ENCODE peak calls at places on chromosome 22, in eight cellular contexts. Y, U, L, G, D, F, J and O are unnamed samples. For H3K36me3, the result is how much of the 10 kb centered on the place peaks cover.

GRCh38 chr22:44723801-44724200 is 21.8 kb downstream of the PRR5 start:
- DNase-seq in F (no peak), D (no peak), Y (no peak), L (no peak), J (no peak), U (no peak), G (peak), O (no peak)

GRCh38 chr22:22248878-22249277 is 4.3 kb downstream of the VPREB1 start:
- DNase-seq in G (no peak), L (no peak), D (no peak), J (no peak), U (peak), F (no peak), Y (no peak), O (no peak)

GRCh38 chr22:44541671-44542319 is 43.8 kb upstream of the RTL6 start:
- DNase-seq in U (no peak), G (no peak), Y (no peak), J (no peak), D (no peak), F (no peak), L (no peak), O (peak)

GRCh38 chr22:44595841-44596341 is 97.9 kb upstream of the RTL6 start:
- DNase-seq in F (no peak), U (no peak), Y (no peak), G (peak), D (no peak), J (no peak), L (no peak), O (no peak)

GRCh38 chr22:50218996-50219727 is 18.4 kb downstream of the SELENOO start:
- DNase-seq in J (no peak), Y (no peak), L (peak), D (peak), U (no peak), F (no peak), G (peak), O (peak)

GRCh38 chr22:30424471-30425326 is 869 bp upstream of the MTFP1 start:
- DNase-seq in L (no peak), D (no peak), F (no peak), G (no peak), J (no peak), Y (no peak), U (no peak), O (no peak)

GRCh38 chr22:43706151-43706550 is 106.0 kb downstream of the EFCAB6 start:
- DNase-seq in G (no peak), J (no peak), D (no peak), Y (no peak), U (no peak), F (no peak), L (no peak), O (no peak)

GRCh38 chr22:48646216-48646925 is 1181.3 kb downstream of the BRD1 start:
- DNase-seq in U (no peak), G (no peak), L (no peak), F (no peak), Y (no peak), D (no peak), J (no peak), O (no peak)

GRCh38 chr22:24060375-24060788 is 49.3 kb downstream of the CABIN1 start:
- DNase-seq in U (no peak), L (peak), Y (peak), J (no peak), D (no peak), G (peak), F (no peak), O (no peak)

GRCh38 chr22:24319451-24319850 is 48.8 kb downstream of the SPECC1L start:
- DNase-seq in U (no peak), G (peak), F (no peak), D (no peak), L (no peak), Y (no peak), J (no peak), O (no peak)

GRCh38 chr22:23772315-23773246 is at the start of gene MMP11:
- DNase-seq in D (no peak), F (peak), G (peak), L (peak), U (peak), J (no peak), Y (peak), O (no peak)

GRCh38 chr22:19789828-19790227 is 29.2 kb downstream of the TBX1 start:
- DNase-seq in F (no peak), J (no peak), L (no peak), G (no peak), Y (no peak), U (no peak), D (no peak), O (no peak)

GRCh38 chr22:38833061-38833460 is 10.8 kb downstream of the NPTXR start:
- DNase-seq in U (no peak), F (no peak), J (no peak), G (no peak), D (no peak), Y (no peak), L (no peak), O (peak)

GRCh38 chr22:40431021-40431420 is 60.6 kb downstream of the SGSM3 start:
- DNase-seq in L (no peak), D (no peak), U (no peak), F (no peak), Y (no peak), G (no peak), J (no peak), O (no peak)

DNA sequence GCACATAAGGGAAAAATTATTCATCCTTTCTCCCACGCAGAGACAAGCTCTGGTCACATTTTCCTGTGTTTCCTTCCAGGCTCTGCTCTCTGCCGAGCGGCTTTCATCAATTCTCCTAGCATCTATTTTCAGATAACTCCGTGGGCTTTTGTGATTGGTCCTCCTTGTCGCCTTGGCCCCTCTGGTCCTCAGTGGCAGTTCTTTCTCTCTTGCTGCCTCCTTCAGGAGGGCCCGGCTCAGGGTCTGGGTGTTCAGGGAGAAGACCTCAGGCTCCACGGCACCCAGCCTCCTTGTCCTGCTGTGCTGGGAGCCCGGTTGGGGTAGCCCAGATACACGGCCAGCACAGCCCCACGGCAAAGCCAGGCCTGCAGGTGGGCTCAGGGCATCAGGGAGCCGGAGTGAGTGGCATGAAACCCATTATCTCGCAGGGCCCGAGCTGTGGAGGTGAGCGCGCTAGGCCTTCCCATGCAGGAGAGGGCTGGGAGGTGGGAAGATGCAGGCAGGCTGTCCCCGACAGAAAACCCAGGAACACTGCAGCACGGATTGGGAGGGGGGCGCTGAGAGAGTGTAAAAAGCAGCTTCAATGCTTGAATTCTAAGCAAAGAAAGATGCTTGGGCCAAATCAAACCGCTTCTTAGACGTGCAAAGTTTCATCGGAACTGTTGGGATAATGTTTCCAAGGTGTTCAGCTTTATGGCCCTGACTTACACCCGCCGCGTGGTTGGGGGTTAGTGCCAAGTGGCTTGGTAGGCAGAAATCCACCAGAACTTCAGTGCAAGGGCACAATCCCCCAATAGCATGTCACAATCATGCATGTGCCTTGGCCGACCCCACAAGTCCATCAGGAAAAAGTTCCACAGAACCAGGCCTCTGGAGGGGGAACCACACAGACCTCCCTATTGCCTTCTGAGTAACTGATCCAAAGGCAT is 81.9 kb upstream of the WNT7B start:
- DNase-seq in J (no peak), D (no peak), L (peak), G (peak), Y (no peak), U (no peak), F (no peak), O (no peak)
- H3K4me3 ChIP-seq in J (no peak), D (no peak), L (peak), G (peak), Y (peak), U (no peak), F (peak), O (no peak)

DNA sequence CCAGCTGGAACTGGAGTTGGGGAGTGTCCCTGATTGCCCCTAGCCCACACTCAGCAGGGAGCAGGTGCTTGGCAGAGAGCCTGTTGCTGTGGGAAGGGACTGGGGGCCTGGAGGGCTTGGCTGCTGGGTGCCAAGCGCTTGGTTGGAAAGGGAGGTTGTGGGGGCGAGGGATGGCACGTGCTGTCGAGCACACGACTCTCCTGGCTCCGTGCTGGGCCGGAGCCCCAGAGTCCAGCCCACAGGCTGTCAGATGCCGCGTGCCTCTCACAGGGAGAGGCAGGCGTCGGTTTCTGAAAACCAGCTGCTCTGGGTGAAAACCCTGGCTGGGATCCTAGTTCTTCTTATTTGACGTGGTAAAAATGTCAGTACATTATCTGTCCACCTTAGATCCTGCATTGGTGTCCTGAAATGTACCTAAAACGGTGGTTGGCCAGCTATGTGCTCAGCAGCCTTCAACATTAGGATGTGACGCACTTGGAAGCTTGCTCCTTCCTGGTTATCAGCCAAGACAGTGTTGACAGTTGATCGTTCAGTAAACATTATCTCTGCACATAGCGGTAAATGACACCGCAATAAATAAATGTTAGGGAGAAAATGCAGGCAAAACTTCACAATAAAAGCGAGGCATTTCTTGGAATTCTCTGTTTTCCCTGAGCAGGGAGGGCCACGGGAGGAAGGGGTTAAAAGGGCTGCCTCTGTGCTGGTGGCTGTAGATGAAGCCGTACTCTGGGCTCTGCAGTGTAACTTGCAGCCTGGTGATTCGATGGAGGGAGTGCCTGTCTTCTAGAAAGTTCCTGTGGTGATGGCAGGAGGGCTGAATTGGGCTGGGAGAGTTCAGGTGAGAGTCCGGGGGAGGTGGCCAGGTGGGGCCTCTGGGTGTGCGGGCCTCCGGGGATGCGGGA is 29.2 kb downstream of the GRAMD4 start:
- DNase-seq in J (no peak), U (no peak), D (no peak), L (peak), Y (no peak), F (no peak), G (no peak), O (no peak)
- H3K27ac ChIP-seq in J (no peak), U (no peak), D (no peak), L (peak), Y (no peak), F (no peak), G (peak), O (no peak)

GRCh38 chr22:31609716-31610115 is 52.3 kb downstream of the PISD start:
- DNase-seq in F (no peak), L (no peak), D (no peak), Y (no peak), G (no peak), U (no peak), J (no peak), O (peak)
- H3K36me3 ChIP-seq in F (half or more), L (under half), D (under half), Y (under half), G (under half), U (under half), J (half or more), O (under half)

DNA sequence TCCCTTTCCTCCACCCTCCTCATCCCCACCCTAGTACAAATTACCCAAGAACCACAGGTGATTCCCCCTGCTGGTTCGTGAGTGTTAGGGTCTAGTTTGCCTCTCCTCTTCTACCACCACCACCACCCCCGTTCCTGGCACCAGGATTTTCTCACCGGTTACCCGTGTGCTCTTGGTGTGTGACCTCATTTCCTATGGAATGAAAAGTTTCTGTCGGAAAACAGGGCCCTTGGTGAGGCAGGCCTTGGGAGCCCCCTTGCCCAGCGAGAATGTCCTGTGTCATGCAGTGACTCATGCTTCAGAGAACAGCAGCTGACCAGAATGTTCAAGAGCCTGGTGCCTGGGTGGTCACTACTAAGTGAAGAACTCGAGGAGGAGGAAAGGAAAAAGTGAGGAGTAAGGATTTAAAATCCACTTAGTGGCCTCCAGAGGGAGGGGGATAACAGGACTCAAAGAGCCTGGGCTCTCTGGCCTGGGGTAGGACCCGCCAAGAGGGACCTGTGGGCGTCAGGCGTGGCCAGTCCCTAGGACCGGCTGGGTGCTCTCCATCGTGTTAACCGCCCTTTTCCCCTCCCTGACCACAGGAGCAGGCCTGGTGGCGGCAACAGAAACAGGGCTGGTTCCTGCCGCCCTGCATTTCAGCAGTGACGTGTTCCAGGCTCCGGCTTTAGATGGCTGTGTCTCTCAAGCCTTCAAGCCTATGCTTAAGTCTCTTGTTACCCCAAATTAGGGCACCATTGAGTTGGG is 30.2 kb downstream of the C22orf31 start:
- DNase-seq in F (no peak), J (peak), D (peak), Y (peak), U (no peak), L (peak), G (peak), O (no peak)
- H3K4me3 ChIP-seq in F (no peak), J (no peak), D (no peak), Y (peak), U (no peak), L (peak), G (peak), O (peak)

GRCh38 chr22:35407352-35407751 is 7.4 kb downstream of the MCM5 start:
- DNase-seq in D (no peak), G (no peak), J (no peak), U (no peak), L (no peak), Y (no peak), F (no peak), O (no peak)
- H3K27ac ChIP-seq in D (no peak), G (no peak), J (no peak), U (no peak), L (no peak), Y (no peak), F (no peak), O (no peak)

GRCh38 chr22:25929479-25929878 is 187.5 kb downstream of the MYO18B start:
- DNase-seq in D (no peak), U (no peak), J (no peak), F (no peak), G (no peak), L (no peak), Y (no peak), O (no peak)

GRCh38 chr22:25930083-25930482 is 188.1 kb downstream of the MYO18B start:
- DNase-seq in F (no peak), L (no peak), D (no peak), J (no peak), Y (no peak), U (no peak), G (no peak), O (no peak)

GRCh38 chr22:25923952-25924351 is 182.0 kb downstream of the MYO18B start:
- DNase-seq in Y (no peak), D (no peak), L (no peak), F (no peak), U (no peak), J (no peak), G (no peak), O (no peak)

GRCh38 chr22:25930710-25931353 is 188.8 kb downstream of the MYO18B start:
- DNase-seq in U (no peak), Y (no peak), L (no peak), G (no peak), D (no peak), F (no peak), J (no peak), O (no peak)

GRCh38 chr22:25928038-25928437 is 186.1 kb downstream of the MYO18B start:
- DNase-seq in G (no peak), U (no peak), D (no peak), F (no peak), Y (no peak), L (no peak), J (no peak), O (no peak)
- H3K36me3 ChIP-seq in G (under half), U (under half), D (under half), F (under half), Y (under half), L (under half), J (under half), O (under half)